ENCODE peak calls at places on chromosome 18, in nine cellular contexts. U is left ventricle myocardium inferior; N is activated CD4-positive, CD25-positive, alpha-beta regulatory T cell treated with anti-CD3 and anti-CD28 coated beads, Interleukin-2, amount 50 U/mL, for 72 hours; C is RPMI8226; F is mucosa of gallbladder; W is A549; J is stimulated activated naive CD8-positive, alpha-beta T cell treated with anti-CD3 and anti-CD28 coated beads, Interleukin-15, Interleukin-2, amounts not matched to agents 100 U/mL and 50 U/mL, for 24 hours; X is activated CD4-positive, alpha-beta T cell treated with anti-CD3 and anti-CD28 coated beads, Interleukin-2, amount 50 U/mL, for 1 hour; S is heart right ventricle. K is an unnamed sample.
A peak's percentile ranks its signal among the peaks of the same experiment; 100 is the strongest.

GRCh38 chr18:79870369-79871025 is 72.8 kb downstream of the KCNG2 start:
- DNase-seq in N (no peak), F (no peak), J (no peak), W (no peak), X (no peak), C (no peak), S (no peak), U (no peak), K (no peak)

GRCh38 chr18:55328301-55328700 is 259.7 kb downstream of the TCF4 start:
- DNase-seq in C (no peak), X (no peak), N (no peak), W (no peak), F (no peak), U (no peak), J (no peak), S (no peak), K (peak; percentile 13)

GRCh38 chr18:31565345-31565744 is 26.3 kb upstream of the TTR start:
- DNase-seq in U (no peak), J (no peak), N (no peak), W (no peak), F (no peak), S (no peak), X (no peak), C (no peak), K (no peak)

GRCh38 chr18:55751476-55751875 is 163.5 kb upstream of the TCF4 start:
- DNase-seq in S (no peak), C (no peak), X (no peak), J (no peak), N (no peak), U (no peak), W (no peak), F (no peak), K (no peak)

GRCh38 chr18:8839285-8839684 is 133.9 kb downstream of the MTCL1 start:
- DNase-seq in W (no peak), U (peak; percentile 33), N (no peak), C (no peak), S (peak; percentile 30), F (no peak), J (no peak), X (no peak), K (no peak)

GRCh38 chr18:73318732-73319479 is 451.1 kb upstream of the NETO1 start:
- DNase-seq in S (no peak), W (peak; percentile 72), U (peak; percentile 15), C (no peak), X (no peak), N (no peak), F (peak; percentile 14), J (no peak), K (no peak)

GRCh38 chr18:49561127-49561376 is 805 bp upstream of the LIPG start:
- DNase-seq in N (no peak), S (no peak), J (no peak), F (no peak), U (no peak), C (no peak), X (no peak), W (no peak), K (no peak)

GRCh38 chr18:55908790-55909408 is 320.9 kb upstream of the TCF4 start:
- DNase-seq in U (no peak), X (no peak), W (no peak), C (no peak), F (no peak), S (no peak), N (no peak), J (no peak), K (no peak)

GRCh38 chr18:23703057-23703986 is 14.1 kb downstream of the LAMA3 start:
- DNase-seq in U (no peak), S (no peak), W (peak; percentile 79), J (no peak), N (no peak), X (no peak), C (peak; percentile 38), F (peak; percentile 32), K (no peak)

GRCh38 chr18:63603772-63604171 is 16.6 kb downstream of the SERPINB13 start:
- DNase-seq in X (no peak), J (no peak), C (no peak), U (no peak), S (no peak), N (no peak), F (no peak), W (no peak), K (no peak)

GRCh38 chr18:5294113-5294617 is 1.4 kb downstream of the ZBTB14 start:
- DNase-seq in J (peak; percentile 64), U (peak; percentile 49), F (peak; percentile 33), N (no peak), W (no peak), S (no peak), C (no peak), X (no peak), K (no peak)

GRCh38 chr18:13268035-13268700 is 49.6 kb downstream of the LDLRAD4 start:
- DNase-seq in C (no peak), J (no peak), W (no peak), U (no peak), X (no peak), N (no peak), F (no peak), S (no peak), K (no peak)

GRCh38 chr18:58338961-58339722 is 289.7 kb downstream of the ALPK2 start:
- DNase-seq in X (no peak), S (no peak), F (peak; percentile 80), J (no peak), N (no peak), U (no peak), W (no peak), C (no peak), K (no peak)

GRCh38 chr18:60191926-60192325 is 180.6 kb downstream of the MC4R start:
- DNase-seq in U (no peak), S (no peak), J (no peak), F (no peak), W (no peak), X (no peak), C (no peak), N (no peak), K (no peak)

GRCh38 chr18:48316177-48316576 is 93.0 kb downstream of the ZBTB7C start:
- DNase-seq in J (no peak), X (no peak), U (no peak), W (no peak), C (no peak), S (no peak), N (no peak), F (no peak), K (no peak)

GRCh38 chr18:50973367-50974126 is 5.7 kb downstream of the ELAC1 start:
- DNase-seq in W (peak; percentile 47), U (no peak), S (no peak), X (no peak), J (no peak), C (no peak), N (no peak), F (peak; percentile 31), K (no peak)

GRCh38 chr18:10213526-10213925 is 240.9 kb upstream of the APCDD1 start:
- DNase-seq in C (peak; percentile 61), U (no peak), N (no peak), J (no peak), S (no peak), W (peak; percentile 24), X (no peak), F (peak; percentile 21), K (peak; percentile 50)

GRCh38 chr18:26159353-26159752 is 25.7 kb downstream of the PSMA8 start:
- DNase-seq in X (no peak), S (no peak), J (no peak), F (no peak), N (no peak), C (peak; percentile 17), W (no peak), U (no peak), K (no peak)

GRCh38 chr18:13218376-13219011 is at the start of gene LDLRAD4:
- DNase-seq in U (peak; percentile 65), C (no peak), N (peak; percentile 45), W (no peak), X (peak; percentile 46), F (no peak), S (peak; percentile 73), J (peak; percentile 45), K (no peak)

GRCh38 chr18:74623047-74623816 is 25.6 kb downstream of the ZNF407 start:
- DNase-seq in X (peak; percentile 41), C (peak; percentile 8), N (no peak), W (no peak), J (no peak), S (no peak), F (no peak), U (no peak), K (peak; percentile 7)

GRCh38 chr18:75240433-75240832 is 29.8 kb downstream of the TSHZ1 start:
- DNase-seq in S (no peak), X (no peak), W (no peak), N (no peak), F (no peak), J (no peak), U (no peak), C (no peak), K (no peak)

GRCh38 chr18:34886162-34886561 is 155.1 kb upstream of the MAPRE2 start:
- DNase-seq in S (no peak), C (no peak), X (no peak), J (no peak), N (no peak), U (no peak), F (no peak), W (no peak), K (no peak)

GRCh38 chr18:3720818-3721545 is 271.0 kb downstream of the TGIF1 start:
- DNase-seq in U (no peak), F (no peak), J (no peak), X (no peak), N (no peak), C (no peak), S (no peak), W (no peak), K (no peak)

GRCh38 chr18:1513519-1513918 is 608.8 kb downstream of the ADCYAP1 start:
- DNase-seq in C (no peak), F (no peak), U (no peak), N (no peak), X (no peak), S (no peak), W (no peak), J (no peak), K (no peak)

GRCh38 chr18:54647176-54647575 is 56.1 kb downstream of the DYNAP start:
- DNase-seq in C (peak; percentile 12), J (no peak), W (peak; percentile 48), S (no peak), X (no peak), N (no peak), F (no peak), U (no peak), K (no peak)

GRCh38 chr18:6069539-6069938 is 174.2 kb upstream of the TMEM200C start:
- DNase-seq in F (no peak), N (no peak), S (no peak), X (no peak), W (no peak), U (no peak), J (no peak), C (no peak), K (no peak)

GRCh38 chr18:41144444-41144843 is 810.6 kb upstream of the PIK3C3 start:
- DNase-seq in S (no peak), F (no peak), C (no peak), X (no peak), N (no peak), U (no peak), W (no peak), J (no peak), K (no peak)

K was measured in B cell.